ENCODE peak calls at places on chromosomes 13 and 19, in eight cellular contexts. H is lung, A is brain microvascular endothelial cell, P is WERI-Rb-1, V is lower leg skin, K is IMR-90, X is HCT116, L is cardiac fibroblast. B is an unnamed sample.

GRCh38 chr19:12778020-12778904 is 2.9 kb upstream of the HOOK2 start:
- DNase-seq in X (no peak), A (peak; percentile 75), K (peak; percentile 75), P (peak; percentile 81), L (peak; percentile 83), H (peak; percentile 75), V (peak; percentile 70), B (peak; percentile 82)

GRCh38 chr19:4140237-4140711 is 13.2 kb upstream of the CREB3L3 start:
- DNase-seq in P (peak; percentile 59), A (peak; percentile 38), V (no peak), K (peak; percentile 72), L (peak; percentile 77), H (no peak), X (peak; percentile 79), B (no peak)

GRCh38 chr13:35279500-35279899 is 197.0 kb downstream of the MAB21L1 start:
- DNase-seq in V (no peak), H (no peak), K (no peak), X (no peak), P (no peak), A (no peak), L (no peak), B (no peak)

GRCh38 chr19:38399537-38399936 is 3.4 kb upstream of the FAM98C start:
- DNase-seq in K (no peak), X (no peak), V (no peak), A (no peak), P (no peak), H (no peak), L (no peak), B (no peak)

GRCh38 chr13:76148374-76148773 is 512.2 kb downstream of the LMO7 start:
- DNase-seq in L (no peak), H (no peak), V (no peak), A (no peak), X (no peak), P (no peak), K (no peak), B (no peak)

GRCh38 chr19:47663435-47663910 is 49.7 kb upstream of the EHD2 start:
- DNase-seq in K (peak; percentile 96), A (peak; percentile 86), V (no peak), P (no peak), X (no peak), H (no peak), L (peak; percentile 95), B (no peak)

GRCh38 chr19:1855828-1856255 is 7.5 kb downstream of the KLF16 start:
- DNase-seq in K (peak; percentile 23), L (no peak), V (no peak), X (no peak), A (no peak), P (no peak), H (no peak), B (no peak)

GRCh38 chr19:14317157-14317556 is 64.1 kb upstream of the ADGRE5 start:
- DNase-seq in A (no peak), H (no peak), X (no peak), V (no peak), P (no peak), L (no peak), K (no peak), B (no peak)

GRCh38 chr19:38543807-38544568 is 73.8 kb downstream of the MAP4K1 start:
- DNase-seq in P (peak; percentile 24), L (peak; percentile 90), H (peak; percentile 54), A (peak; percentile 97), V (peak; percentile 26), X (peak; percentile 87), K (peak; percentile 86), B (peak; percentile 85)

GRCh38 chr19:46428278-46429141 is at the start of gene PNMA8C:
- DNase-seq in K (peak; percentile 63), H (peak; percentile 51), V (no peak), X (no peak), L (peak; percentile 63), P (no peak), A (peak; percentile 57), B (peak; percentile 74)
- H3K4me3 ChIP-seq in K (peak within 1 kb of the TSS; percentile 18), H (no peak within 1 kb of the TSS), V (no peak within 1 kb of the TSS), X (no peak within 1 kb of the TSS), L (peak within 1 kb of the TSS; percentile 7), P (no peak within 1 kb of the TSS), A (no peak within 1 kb of the TSS), B (peak within 1 kb of the TSS; percentile 7)

GRCh38 chr13:73142091-73142490 is 83.3 kb downstream of the KLF5 start:
- DNase-seq in P (no peak), V (no peak), X (no peak), K (no peak), L (no peak), A (no peak), H (no peak), B (no peak)
- TF ChIP-seq CTCF in P (no peak), V (no peak), X (no peak), K (no peak), L (no peak), A (no peak), H (no peak), B (no peak)

DNA sequence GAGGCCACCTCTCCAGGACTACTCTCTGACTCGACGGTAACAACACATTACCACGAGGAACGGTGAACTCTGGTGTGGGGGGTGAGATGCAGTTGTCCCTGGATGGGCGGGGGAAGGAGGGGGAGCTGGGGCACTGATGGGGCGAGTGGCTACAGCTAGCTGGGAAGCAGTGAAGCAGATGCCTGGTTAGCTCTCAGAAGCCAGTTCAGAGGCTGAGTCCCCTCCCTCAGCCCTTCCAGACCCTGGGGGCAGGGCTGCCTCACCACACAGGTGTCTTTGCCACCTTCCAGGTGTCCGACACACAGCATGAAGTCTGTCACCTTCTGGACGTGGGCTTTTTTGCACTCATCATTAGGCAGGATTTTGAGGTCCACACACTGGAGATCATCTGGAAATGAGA is 4.0 kb downstream of the KLK1 start:
- DNase-seq in P (no peak), A (no peak), K (no peak), V (no peak), H (no peak), X (no peak), L (no peak), B (no peak)
- H3K4me3 ChIP-seq in P (no peak overlapping the region), A (no peak overlapping the region), K (no peak overlapping the region), V (no peak overlapping the region), H (no peak overlapping the region), X (no peak overlapping the region), L (no peak overlapping the region), B (no peak overlapping the region)

GRCh38 chr13:25062479-25062878 is 33.5 kb upstream of the PABPC3 start:
- DNase-seq in K (no peak), V (no peak), H (no peak), L (no peak), X (no peak), A (no peak), P (no peak), B (no peak)
- TF ChIP-seq CTCF in K (no peak), V (no peak), H (no peak), L (no peak), X (peak; percentile 37), A (no peak), P (peak; percentile 13), B (no peak)

GRCh38 chr19:29610213-29610573 is 4.1 kb downstream of the POP4 start:
- DNase-seq in A (no peak), V (no peak), X (no peak), H (no peak), P (no peak), K (no peak), L (no peak), B (no peak)

GRCh38 chr19:29606420-29606747 is 301 bp downstream of the POP4 start:
- DNase-seq in X (no peak), H (no peak), K (no peak), P (no peak), A (no peak), V (no peak), L (no peak), B (no peak)

GRCh38 chr19:29603308-29603707 is 2.8 kb upstream of the POP4 start:
- DNase-seq in P (no peak), L (no peak), X (no peak), H (no peak), K (no peak), V (no peak), A (no peak), B (no peak)

GRCh38 chr19:29609636-29610035 is 3.6 kb downstream of the POP4 start:
- DNase-seq in V (no peak), A (no peak), H (no peak), P (no peak), X (no peak), K (no peak), L (no peak), B (no peak)

GRCh38 chr19:29605653-29606419 is at the start of gene POP4:
- DNase-seq in X (peak; percentile 91), H (peak; percentile 98), L (peak; percentile 96), K (peak; percentile 94), V (peak; percentile 96), A (peak; percentile 94), P (peak; percentile 96), B (peak; percentile 99)
- H3K4me3 ChIP-seq in X (peak within 1 kb of the TSS; percentile 95), H (peak within 1 kb of the TSS; percentile 85), L (peak within 1 kb of the TSS; percentile 98), K (peak within 1 kb of the TSS; percentile 79), V (peak within 1 kb of the TSS; percentile 85), A (peak within 1 kb of the TSS; percentile 99), P (peak within 1 kb of the TSS; percentile 92), B (peak within 1 kb of the TSS; percentile 92)

GRCh38 chr19:16185925-16186234 is 670 bp downstream of the FAM32A start:
- DNase-seq in P (no peak), V (no peak), H (no peak), X (no peak), K (no peak), L (peak; percentile 40), A (peak; percentile 19), B (no peak)

GRCh38 chr19:16180611-16181010 is 4.6 kb upstream of the FAM32A start:
- DNase-seq in P (no peak), H (no peak), K (peak; percentile 86), L (peak; percentile 70), V (no peak), A (peak; percentile 58), X (no peak), B (no peak)

GRCh38 chr19:16184665-16185122 is 516 bp upstream of the FAM32A start:
- DNase-seq in X (no peak), K (no peak), L (no peak), P (no peak), H (no peak), V (no peak), A (no peak), B (no peak)

GRCh38 chr19:16188521-16188920 is 3.3 kb downstream of the FAM32A start:
- DNase-seq in A (no peak), V (no peak), H (no peak), L (no peak), P (no peak), X (no peak), K (no peak), B (no peak)

DNA sequence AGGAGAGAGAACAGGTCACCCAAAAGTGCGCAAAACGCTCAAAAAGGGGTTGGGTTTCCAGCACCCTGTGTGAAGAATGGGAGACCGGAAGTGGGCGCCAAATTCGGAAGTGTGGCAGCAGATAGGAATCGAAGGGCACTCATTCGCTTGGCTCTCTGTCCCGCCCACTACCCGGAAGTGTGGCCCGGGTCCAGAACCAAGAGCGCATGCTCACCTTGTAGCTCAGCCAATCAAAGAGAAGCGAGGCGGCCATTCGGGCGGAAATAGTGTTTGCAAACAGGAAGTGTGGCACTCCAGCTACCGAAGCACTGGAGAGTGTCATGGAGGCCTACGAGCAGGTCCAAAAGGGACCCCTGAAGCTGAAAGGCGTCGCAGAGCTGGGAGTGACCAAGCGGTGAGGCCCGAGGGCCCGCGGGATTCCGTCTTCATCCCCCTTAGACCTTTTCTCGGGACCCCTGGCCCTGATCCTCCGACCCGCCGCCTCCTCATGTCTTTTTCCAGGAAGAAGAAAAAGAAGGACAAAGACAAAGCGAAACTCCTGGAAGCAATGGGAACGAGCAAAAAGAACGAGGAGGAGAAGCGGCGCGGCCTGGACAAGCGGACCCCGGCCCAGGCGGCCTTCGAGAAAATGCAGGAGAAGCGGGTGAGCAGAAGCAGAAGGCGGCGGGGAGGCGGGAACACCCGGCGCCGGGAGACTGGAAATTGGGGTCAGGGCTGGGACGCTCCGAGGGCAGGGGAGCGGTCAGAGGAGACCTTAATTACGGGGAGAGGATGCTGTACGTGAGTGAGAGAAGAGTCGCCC is at the start of gene FAM32A:
- DNase-seq in A (peak; percentile 99), P (peak; percentile 98), V (peak; percentile 100), K (peak; percentile 99), H (peak; percentile 99), X (peak; percentile 98), L (peak; percentile 99), B (peak; percentile 99)
- TF ChIP-seq CTCF in A (peak; percentile 42), P (peak; percentile 64), V (no peak), K (peak; percentile 22), H (no peak), X (no peak), L (no peak), B (peak; percentile 35)